ENCODE peak calls at places on chromosomes 13 and 19, in six cellular contexts. One of them, this sample, is unnamed.

GRCh38 chr19:2974342-2974932 is 2.9 kb upstream of the TLE6 start:
- DNase-seq in cardiac muscle cell: peak; percentile 91
- DNase-seq in transverse colon: no peak
- DNase-seq in heart right ventricle: peak; percentile 65
- DNase-seq in effector memory CD4-positive, alpha-beta T cell: no peak
- DNase-seq in colonic mucosa: peak; percentile 35
- DNase-seq in this sample: peak; percentile 52

GRCh38 chr19:13817018-13817614 is 21.9 kb downstream of the ZSWIM4 start:
- DNase-seq in colonic mucosa: peak; percentile 89
- DNase-seq in effector memory CD4-positive, alpha-beta T cell: no peak
- DNase-seq in cardiac muscle cell: no peak
- DNase-seq in transverse colon: peak; percentile 82
- DNase-seq in heart right ventricle: no peak
- DNase-seq in this sample: no peak

GRCh38 chr19:42601811-42602443 is 7.2 kb upstream of the CEACAM8 start:
- DNase-seq in colonic mucosa: no peak
- DNase-seq in cardiac muscle cell: peak; percentile 47
- DNase-seq in effector memory CD4-positive, alpha-beta T cell: no peak
- DNase-seq in heart right ventricle: peak; percentile 36
- DNase-seq in transverse colon: no peak
- DNase-seq in this sample: no peak

GRCh38 chr13:52806029-52806428 is 42.4 kb downstream of the PCDH8 start:
- DNase-seq in cardiac muscle cell: no peak
- DNase-seq in colonic mucosa: no peak
- DNase-seq in transverse colon: no peak
- DNase-seq in heart right ventricle: no peak
- DNase-seq in effector memory CD4-positive, alpha-beta T cell: no peak
- DNase-seq in this sample: no peak

GRCh38 chr13:48403151-48403631 is 9.7 kb downstream of the LPAR6 start:
- DNase-seq in heart right ventricle: no peak
- DNase-seq in cardiac muscle cell: peak; percentile 67
- DNase-seq in colonic mucosa: no peak
- DNase-seq in effector memory CD4-positive, alpha-beta T cell: no peak
- DNase-seq in transverse colon: no peak
- DNase-seq in this sample: no peak

GRCh38 chr13:29418026-29418425 is 177.5 kb downstream of the SLC7A1 start:
- DNase-seq in effector memory CD4-positive, alpha-beta T cell: no peak
- DNase-seq in transverse colon: no peak
- DNase-seq in cardiac muscle cell: no peak
- DNase-seq in colonic mucosa: no peak
- DNase-seq in heart right ventricle: no peak
- DNase-seq in this sample: no peak

GRCh38 chr13:98532254-98532653 is 44.7 kb downstream of the STK24 start:
- DNase-seq in transverse colon: no peak
- DNase-seq in cardiac muscle cell: no peak
- DNase-seq in colonic mucosa: no peak
- DNase-seq in heart right ventricle: no peak
- DNase-seq in effector memory CD4-positive, alpha-beta T cell: no peak
- DNase-seq in this sample: no peak

GRCh38 chr19:29690842-29691241 is 24.2 kb downstream of the C19orf12 start:
- DNase-seq in cardiac muscle cell: peak; percentile 54
- DNase-seq in effector memory CD4-positive, alpha-beta T cell: peak; percentile 45
- DNase-seq in colonic mucosa: no peak
- DNase-seq in transverse colon: no peak
- DNase-seq in heart right ventricle: no peak
- DNase-seq in this sample: peak; percentile 64

GRCh38 chr19:6217752-6218403 is 61.9 kb downstream of the MLLT1 start:
- DNase-seq in transverse colon: no peak
- DNase-seq in colonic mucosa: no peak
- DNase-seq in heart right ventricle: no peak
- DNase-seq in effector memory CD4-positive, alpha-beta T cell: no peak
- DNase-seq in cardiac muscle cell: no peak
- DNase-seq in this sample: no peak

GRCh38 chr13:67964091-67964490 is 734.0 kb upstream of the PCDH9 start:
- DNase-seq in effector memory CD4-positive, alpha-beta T cell: no peak
- DNase-seq in heart right ventricle: no peak
- DNase-seq in cardiac muscle cell: no peak
- DNase-seq in colonic mucosa: no peak
- DNase-seq in transverse colon: no peak
- DNase-seq in this sample: no peak

GRCh38 chr13:35210234-35210633 is 266.3 kb downstream of the MAB21L1 start:
- DNase-seq in colonic mucosa: no peak
- DNase-seq in heart right ventricle: no peak
- DNase-seq in cardiac muscle cell: peak; percentile 30
- DNase-seq in transverse colon: no peak
- DNase-seq in effector memory CD4-positive, alpha-beta T cell: no peak
- DNase-seq in this sample: no peak

GRCh38 chr19:44738603-44739585 is 9.6 kb upstream of the BCL3 start:
- DNase-seq in heart right ventricle: no peak
- DNase-seq in transverse colon: peak; percentile 49
- DNase-seq in cardiac muscle cell: no peak
- DNase-seq in colonic mucosa: peak; percentile 68
- DNase-seq in effector memory CD4-positive, alpha-beta T cell: no peak
- DNase-seq in this sample: no peak

GRCh38 chr19:18029617-18030338 is 21.8 kb downstream of the ARRDC2 start:
- DNase-seq in cardiac muscle cell: no peak
- DNase-seq in colonic mucosa: peak; percentile 69
- DNase-seq in effector memory CD4-positive, alpha-beta T cell: no peak
- DNase-seq in transverse colon: peak; percentile 59
- DNase-seq in heart right ventricle: no peak
- DNase-seq in this sample: peak; percentile 61

GRCh38 chr19:46955114-46955812 is 64.4 kb upstream of the NPAS1 start:
- DNase-seq in effector memory CD4-positive, alpha-beta T cell: peak; percentile 29
- DNase-seq in heart right ventricle: no peak
- DNase-seq in colonic mucosa: no peak
- DNase-seq in cardiac muscle cell: peak; percentile 51
- DNase-seq in transverse colon: no peak
- DNase-seq in this sample: no peak

GRCh38 chr19:13860679-13861391 is 16.1 kb upstream of the NANOS3 start:
- DNase-seq in heart right ventricle: no peak
- DNase-seq in transverse colon: no peak
- DNase-seq in colonic mucosa: no peak
- DNase-seq in effector memory CD4-positive, alpha-beta T cell: no peak
- DNase-seq in cardiac muscle cell: no peak
- DNase-seq in this sample: no peak

GRCh38 chr13:30376426-30377311 is 45.6 kb upstream of the UBE2L5 start:
- DNase-seq in transverse colon: peak; percentile 67
- DNase-seq in cardiac muscle cell: no peak
- DNase-seq in colonic mucosa: peak; percentile 69
- DNase-seq in effector memory CD4-positive, alpha-beta T cell: peak; percentile 60
- DNase-seq in heart right ventricle: no peak
- DNase-seq in this sample: peak; percentile 90

GRCh38 chr19:29483641-29483920 is 42.2 kb upstream of the VSTM2B start:
- DNase-seq in cardiac muscle cell: no peak
- DNase-seq in transverse colon: no peak
- DNase-seq in heart right ventricle: no peak
- DNase-seq in effector memory CD4-positive, alpha-beta T cell: no peak
- DNase-seq in colonic mucosa: no peak
- DNase-seq in this sample: peak; percentile 18

GRCh38 chr19:11848594-11849263 is at the start of gene ZNF439:
- DNase-seq in heart right ventricle: peak; percentile 91
- DNase-seq in transverse colon: peak; percentile 95
- DNase-seq in effector memory CD4-positive, alpha-beta T cell: peak; percentile 82
- DNase-seq in cardiac muscle cell: peak; percentile 83
- DNase-seq in colonic mucosa: peak; percentile 98
- DNase-seq in this sample: peak; percentile 97

GRCh38 chr19:1780272-1780957 is 27.1 kb downstream of the ONECUT3 start:
- DNase-seq in heart right ventricle: no peak
- DNase-seq in transverse colon: no peak
- DNase-seq in cardiac muscle cell: peak; percentile 40
- DNase-seq in effector memory CD4-positive, alpha-beta T cell: no peak
- DNase-seq in colonic mucosa: no peak
- DNase-seq in this sample: no peak

GRCh38 chr13:79988573-79988972 is 352.4 kb downstream of the SPRY2 start:
- DNase-seq in transverse colon: peak; percentile 51
- DNase-seq in colonic mucosa: no peak
- DNase-seq in cardiac muscle cell: peak; percentile 64
- DNase-seq in effector memory CD4-positive, alpha-beta T cell: no peak
- DNase-seq in heart right ventricle: no peak
- DNase-seq in this sample: peak; percentile 53

GRCh38 chr19:1804858-1805257 is 7.2 kb downstream of the ATP8B3 start:
- DNase-seq in cardiac muscle cell: no peak
- DNase-seq in effector memory CD4-positive, alpha-beta T cell: no peak
- DNase-seq in colonic mucosa: no peak
- DNase-seq in transverse colon: no peak
- DNase-seq in heart right ventricle: no peak
- DNase-seq in this sample: no peak

GRCh38 chr13:71880753-71881541 is 13.9 kb upstream of the DACH1 start:
- DNase-seq in cardiac muscle cell: peak; percentile 35
- DNase-seq in heart right ventricle: no peak
- DNase-seq in colonic mucosa: no peak
- DNase-seq in effector memory CD4-positive, alpha-beta T cell: no peak
- DNase-seq in transverse colon: no peak
- DNase-seq in this sample: no peak

GRCh38 chr13:46648166-46648607 is 95.2 kb downstream of the LRCH1 start:
- DNase-seq in colonic mucosa: peak; percentile 68
- DNase-seq in heart right ventricle: no peak
- DNase-seq in transverse colon: peak; percentile 64
- DNase-seq in effector memory CD4-positive, alpha-beta T cell: no peak
- DNase-seq in cardiac muscle cell: no peak
- DNase-seq in this sample: peak; percentile 39

GRCh38 chr13:99256709-99257108 is 1.5 kb downstream of the GPR18 start:
- DNase-seq in transverse colon: no peak
- DNase-seq in heart right ventricle: no peak
- DNase-seq in cardiac muscle cell: peak; percentile 61
- DNase-seq in effector memory CD4-positive, alpha-beta T cell: no peak
- DNase-seq in colonic mucosa: no peak
- DNase-seq in this sample: no peak

GRCh38 chr19:42634409-42635232 is 39.9 kb upstream of the CEACAM8 start:
- DNase-seq in colonic mucosa: no peak
- DNase-seq in effector memory CD4-positive, alpha-beta T cell: no peak
- DNase-seq in heart right ventricle: no peak
- DNase-seq in cardiac muscle cell: peak; percentile 43
- DNase-seq in transverse colon: peak; percentile 12
- DNase-seq in this sample: no peak

GRCh38 chr13:111434578-111435159 is 114.2 kb downstream of the TEX29 start:
- DNase-seq in cardiac muscle cell: no peak
- DNase-seq in effector memory CD4-positive, alpha-beta T cell: no peak
- DNase-seq in transverse colon: no peak
- DNase-seq in colonic mucosa: no peak
- DNase-seq in heart right ventricle: no peak
- DNase-seq in this sample: no peak

GRCh38 chr13:111436446-111436845 is 116.0 kb downstream of the TEX29 start:
- DNase-seq in heart right ventricle: no peak
- DNase-seq in colonic mucosa: no peak
- DNase-seq in effector memory CD4-positive, alpha-beta T cell: no peak
- DNase-seq in cardiac muscle cell: no peak
- DNase-seq in transverse colon: no peak
- DNase-seq in this sample: no peak

GRCh38 chr13:111429064-111429558 is 108.7 kb downstream of the TEX29 start:
- DNase-seq in cardiac muscle cell: peak; percentile 17
- DNase-seq in heart right ventricle: peak; percentile 17
- DNase-seq in colonic mucosa: peak; percentile 53
- DNase-seq in transverse colon: peak; percentile 43
- DNase-seq in effector memory CD4-positive, alpha-beta T cell: no peak
- DNase-seq in this sample: no peak

GRCh38 chr13:111425326-111425725 is 104.9 kb downstream of the TEX29 start:
- DNase-seq in heart right ventricle: no peak
- DNase-seq in cardiac muscle cell: no peak
- DNase-seq in transverse colon: no peak
- DNase-seq in effector memory CD4-positive, alpha-beta T cell: no peak
- DNase-seq in colonic mucosa: no peak
- DNase-seq in this sample: no peak

DNA sequence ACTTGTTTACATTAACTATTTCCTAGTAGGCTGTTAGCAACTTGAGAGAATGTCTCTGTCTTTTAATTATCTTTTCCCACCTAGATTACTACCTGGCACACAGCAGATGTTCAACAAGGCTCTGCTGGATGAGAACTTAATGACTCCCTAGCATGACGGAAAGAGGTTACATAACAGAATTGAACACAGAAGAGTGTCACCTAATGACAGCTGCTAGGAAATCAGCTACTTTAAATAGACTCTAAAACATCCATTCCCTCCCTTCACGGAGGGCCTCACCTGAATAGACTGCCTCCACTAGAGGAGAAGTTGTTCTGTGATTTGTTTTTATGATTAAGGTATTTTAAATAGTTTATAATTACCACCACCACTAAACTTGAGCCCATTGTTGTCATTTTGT is 110.8 kb downstream of the TEX29 start:
- DNase-seq in effector memory CD4-positive, alpha-beta T cell: no peak
- DNase-seq in transverse colon: no peak
- DNase-seq in heart right ventricle: no peak
- DNase-seq in cardiac muscle cell: no peak
- DNase-seq in colonic mucosa: no peak
- DNase-seq in this sample: no peak
- H3K36me3 ChIP-seq in effector memory CD4-positive, alpha-beta T cell: no peaks in the 10 kb centered on the region
- H3K36me3 ChIP-seq in transverse colon: no peaks in the 10 kb centered on the region
- H3K36me3 ChIP-seq in heart right ventricle: no peaks in the 10 kb centered on the region
- H3K36me3 ChIP-seq in cardiac muscle cell: no peaks in the 10 kb centered on the region
- H3K36me3 ChIP-seq in colonic mucosa: no peaks in the 10 kb centered on the region
- H3K36me3 ChIP-seq in this sample: no peaks in the 10 kb centered on the region

GRCh38 chr19:49657493-49658138 is 8.0 kb downstream of the IRF3 start:
- DNase-seq in cardiac muscle cell: no peak
- DNase-seq in colonic mucosa: no peak
- DNase-seq in heart right ventricle: no peak
- DNase-seq in transverse colon: no peak
- DNase-seq in effector memory CD4-positive, alpha-beta T cell: no peak
- DNase-seq in this sample: no peak
- H3K36me3 ChIP-seq in cardiac muscle cell: peaks cover 47% of the 10 kb centered on the region
- H3K36me3 ChIP-seq in colonic mucosa: peaks cover 29% of the 10 kb centered on the region
- H3K36me3 ChIP-seq in heart right ventricle: peaks cover 100% of the 10 kb centered on the region
- H3K36me3 ChIP-seq in transverse colon: peaks cover 53% of the 10 kb centered on the region
- H3K36me3 ChIP-seq in effector memory CD4-positive, alpha-beta T cell: peaks cover 90% of the 10 kb centered on the region
- H3K36me3 ChIP-seq in this sample: no peaks in the 10 kb centered on the region

GRCh38 chr13:111159362-111160320 is 44.5 kb downstream of the ARHGEF7 start:
- DNase-seq in cardiac muscle cell: no peak
- DNase-seq in transverse colon: no peak
- DNase-seq in colonic mucosa: no peak
- DNase-seq in heart right ventricle: no peak
- DNase-seq in effector memory CD4-positive, alpha-beta T cell: no peak
- DNase-seq in this sample: no peak
- H3K36me3 ChIP-seq in cardiac muscle cell: peaks cover 3% of the 10 kb centered on the region
- H3K36me3 ChIP-seq in transverse colon: no peaks in the 10 kb centered on the region
- H3K36me3 ChIP-seq in colonic mucosa: no peaks in the 10 kb centered on the region
- H3K36me3 ChIP-seq in heart right ventricle: peaks cover 38% of the 10 kb centered on the region
- H3K36me3 ChIP-seq in effector memory CD4-positive, alpha-beta T cell: no peaks in the 10 kb centered on the region
- H3K36me3 ChIP-seq in this sample: peaks cover 3% of the 10 kb centered on the region

GRCh38 chr19:4445963-4446668 is 11.5 kb downstream of the UBXN6 start:
- DNase-seq in transverse colon: no peak
- DNase-seq in colonic mucosa: no peak
- DNase-seq in cardiac muscle cell: no peak
- DNase-seq in effector memory CD4-positive, alpha-beta T cell: no peak
- DNase-seq in heart right ventricle: no peak
- DNase-seq in this sample: no peak
- H3K36me3 ChIP-seq in transverse colon: peaks cover 45% of the 10 kb centered on the region
- H3K36me3 ChIP-seq in colonic mucosa: peaks cover 15% of the 10 kb centered on the region
- H3K36me3 ChIP-seq in cardiac muscle cell: peaks cover 30% of the 10 kb centered on the region
- H3K36me3 ChIP-seq in effector memory CD4-positive, alpha-beta T cell: peaks cover 61% of the 10 kb centered on the region
- H3K36me3 ChIP-seq in heart right ventricle: peaks cover 74% of the 10 kb centered on the region
- H3K36me3 ChIP-seq in this sample: no peaks in the 10 kb centered on the region

DNA sequence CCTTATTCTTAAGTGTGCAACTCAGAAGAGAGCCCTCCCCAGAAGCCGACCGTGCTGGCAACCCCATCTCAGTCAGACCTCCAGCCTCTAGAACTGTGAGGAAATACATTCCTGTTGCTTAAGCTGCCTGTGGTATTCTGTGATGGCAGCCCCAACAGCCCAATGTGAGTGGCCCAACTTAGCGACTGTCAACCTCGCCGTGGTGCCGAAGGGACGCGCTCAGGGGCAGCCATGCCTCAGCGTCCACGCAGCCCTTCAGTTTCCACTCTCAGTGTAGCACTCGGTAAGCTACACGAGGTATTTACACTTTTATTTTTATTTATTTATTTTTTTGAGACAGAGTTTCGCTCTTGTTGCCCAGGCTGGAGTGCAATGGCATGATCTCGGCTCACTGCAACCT is 18.4 kb downstream of the PROZ start:
- DNase-seq in cardiac muscle cell: no peak
- DNase-seq in colonic mucosa: no peak
- DNase-seq in heart right ventricle: no peak
- DNase-seq in effector memory CD4-positive, alpha-beta T cell: no peak
- DNase-seq in transverse colon: no peak
- DNase-seq in this sample: no peak
- H3K36me3 ChIP-seq in cardiac muscle cell: peaks cover 25% of the 10 kb centered on the region
- H3K36me3 ChIP-seq in colonic mucosa: no peaks in the 10 kb centered on the region
- H3K36me3 ChIP-seq in heart right ventricle: peaks cover 83% of the 10 kb centered on the region
- H3K36me3 ChIP-seq in effector memory CD4-positive, alpha-beta T cell: peaks cover 26% of the 10 kb centered on the region
- H3K36me3 ChIP-seq in transverse colon: peaks cover 24% of the 10 kb centered on the region
- H3K36me3 ChIP-seq in this sample: no peaks in the 10 kb centered on the region

This sample was measured in Peyer's patch.